ENCODE peak calls at places on chromosome 19, in five cellular contexts. J is stimulated activated CD4-positive, alpha-beta T cell treated with anti-CD3 and anti-CD28 coated beads, Interleukin-15, amount 100 ng/mL, for 1 hour; I is GM04504; S is tibial nerve; R is activated naive CD4-positive, alpha-beta T cell treated with anti-CD3 and anti-CD28 coated beads, Interleukin-2, amount 50 U/mL, for 72 hours. H is an unnamed sample.

GRCh38 chr19:35555301-35556005 is 8.0 kb downstream of the ATP4A start:
- DNase-seq in S (no peak), R (no peak), J (no peak), I (no peak), H (no peak)

GRCh38 chr19:33193269-33193863 is 764 bp upstream of the LRP3 start:
- DNase-seq in R (no peak), S (no peak), J (no peak), I (no peak), H (no peak)

GRCh38 chr19:49149652-49150105 is 5.5 kb downstream of the HRC start:
- DNase-seq in S (peak), I (peak), J (no peak), R (no peak), H (no peak)

GRCh38 chr19:10402441-10403038 is 802 bp downstream of the CDC37 start:
- DNase-seq in S (no peak), I (no peak), R (no peak), J (no peak), H (no peak)

GRCh38 chr19:45376045-45376724 is 5.8 kb upstream of the ERCC2 start:
- DNase-seq in J (no peak), S (peak), R (no peak), I (peak), H (no peak)

GRCh38 chr19:35144600-35145436 is 1.8 kb downstream of the FXYD7 start:
- DNase-seq in S (no peak), J (no peak), R (no peak), I (no peak), H (no peak)

GRCh38 chr19:3056454-3057016 is 5.8 kb downstream of the TLE5 start:
- DNase-seq in R (no peak), J (no peak), S (no peak), I (no peak), H (no peak)

GRCh38 chr19:2779121-2779740 is 3.8 kb downstream of the SGTA start:
- DNase-seq in J (no peak), S (no peak), R (no peak), I (no peak), H (no peak)

GRCh38 chr19:12868540-12869112 is 12.6 kb downstream of the DNASE2 start:
- DNase-seq in R (no peak), I (no peak), S (no peak), J (no peak), H (no peak)

GRCh38 chr19:2273356-2274184 is 8.4 kb downstream of the PEAK3 start:
- DNase-seq in J (peak), R (peak), I (no peak), S (peak), H (peak)

GRCh38 chr19:4521170-4521887 is 3.0 kb upstream of the PLIN4 start:
- DNase-seq in I (no peak), S (no peak), J (no peak), R (no peak), H (no peak)

GRCh38 chr19:1223018-1223855 is 14.6 kb downstream of the CBARP start:
- DNase-seq in J (no peak), I (no peak), S (no peak), R (no peak), H (no peak)

GRCh38 chr19:10430505-10431253 is 10.3 kb downstream of the PDE4A start:
- DNase-seq in R (no peak), S (no peak), J (no peak), I (peak), H (no peak)

GRCh38 chr19:29320611-29321010 is 107.7 kb upstream of the UQCRFS1 start:
- DNase-seq in J (no peak), R (no peak), S (no peak), I (no peak), H (no peak)

GRCh38 chr19:13014101-13014920 is 19.0 kb downstream of the NFIX start:
- DNase-seq in J (no peak), R (no peak), S (no peak), I (no peak), H (no peak)

GRCh38 chr19:6705931-6706632 is 14.4 kb downstream of the C3 start:
- DNase-seq in I (no peak), J (no peak), S (no peak), R (no peak), H (no peak)

GRCh38 chr19:34475026-34475974 is 6.3 kb upstream of the WTIP start:
- DNase-seq in S (no peak), I (peak), R (no peak), J (no peak), H (no peak)

GRCh38 chr19:49326165-49326704 is 1.2 kb upstream of the SLC6A16 start:
- DNase-seq in R (no peak), J (no peak), I (no peak), S (no peak), H (no peak)

GRCh38 chr19:511101-511841 is 4.0 kb downstream of the TPGS1 start:
- DNase-seq in I (no peak), S (no peak), J (peak), R (peak), H (peak)

GRCh38 chr19:3298853-3299449 is 67.4 kb upstream of the NFIC start:
- DNase-seq in S (no peak), R (no peak), J (no peak), I (no peak), H (no peak)

GRCh38 chr19:54882758-54883157 is 8.7 kb downstream of the FCAR start:
- DNase-seq in I (no peak), R (no peak), J (no peak), S (no peak), H (no peak)

GRCh38 chr19:16013851-16014840 is 62.1 kb upstream of the TPM4 start:
- DNase-seq in S (no peak), R (no peak), I (no peak), J (no peak), H (no peak)

GRCh38 chr19:7648265-7649014 is 11.5 kb downstream of the STXBP2 start:
- DNase-seq in I (no peak), S (no peak), R (no peak), J (no peak), H (no peak)

GRCh38 chr19:16566161-16566560 is 6.1 kb downstream of the SLC35E1 start:
- DNase-seq in R (peak), I (no peak), S (no peak), J (no peak), H (peak)

GRCh38 chr19:2416321-2417097 is 10.9 kb downstream of the TIMM13 start:
- DNase-seq in R (no peak), S (no peak), I (no peak), J (no peak), H (no peak)

GRCh38 chr19:7159105-7159933 is 89.8 kb downstream of the ZNF557 start:
- DNase-seq in R (peak), I (peak), S (no peak), J (no peak), H (no peak)

GRCh38 chr19:43672061-43672679 is 2.2 kb upstream of the PLAUR start:
- DNase-seq in I (no peak), J (no peak), R (no peak), S (no peak), H (no peak)

GRCh38 chr19:48170817-48171347 is 402 bp downstream of the ZSWIM9 start:
- DNase-seq in R (no peak), I (no peak), S (no peak), J (no peak), H (no peak)

GRCh38 chr19:13972368-13973155 is 20.3 kb downstream of the DCAF15 start:
- DNase-seq in R (no peak), S (no peak), I (no peak), J (no peak), H (no peak)

GRCh38 chr19:18202759-18203407 is 959 bp downstream of the RAB3A start:
- DNase-seq in R (no peak), S (no peak), J (no peak), I (no peak), H (no peak)

GRCh38 chr19:41699968-41700323 is 8.5 kb upstream of the CEACAM5 start:
- DNase-seq in S (no peak), R (peak), J (no peak), I (no peak), H (no peak)

GRCh38 chr19:2679439-2679838 is 23.1 kb downstream of the GNG7 start:
- DNase-seq in I (no peak), R (no peak), S (no peak), J (no peak), H (no peak)

GRCh38 chr19:12137541-12137940 is 2.6 kb downstream of the ZNF20 start:
- DNase-seq in S (no peak), I (no peak), J (no peak), R (no peak), H (peak)

GRCh38 chr19:48900477-48901452 is 653 bp downstream of the NUCB1 start:
- DNase-seq in S (no peak), I (no peak), J (no peak), R (no peak), H (no peak)

GRCh38 chr19:1884291-1884718 is 991 bp downstream of the ABHD17A start:
- DNase-seq in S (no peak), J (no peak), R (no peak), I (no peak), H (no peak)

GRCh38 chr19:18789883-18790565 is 1.1 kb downstream of the COMP start:
- DNase-seq in J (peak), R (no peak), S (no peak), I (no peak), H (no peak)